ENCODE peak calls at places on chromosomes 5 and 9, in seven cellular contexts. E is uterus, M is stomach, U is body of pancreas, W is GM06990, Z is choroid plexus epithelial cell, H is thyroid gland. O is an unnamed sample.

GRCh38 chr5:111901303-111901702 is 144.3 kb upstream of the NREP start:
- DNase-seq in Z (no peak), U (no peak), E (no peak), M (no peak), W (no peak), H (no peak), O (no peak)

GRCh38 chr5:147756566-147756965 is 26.0 kb downstream of the JAKMIP2 start:
- DNase-seq in M (no peak), U (no peak), E (no peak), W (no peak), H (no peak), Z (no peak), O (no peak)

GRCh38 chr9:37732086-37732744 is 21.4 kb upstream of the TRMT10B start:
- DNase-seq in Z (no peak), M (no peak), W (no peak), U (no peak), H (no peak), E (no peak), O (no peak)

GRCh38 chr5:62938927-62939326 is 360.3 kb downstream of the LRRC70 start:
- DNase-seq in M (no peak), H (no peak), E (no peak), Z (peak), W (no peak), U (no peak), O (no peak)

GRCh38 chr5:180209137-180209581 is at the start of gene RASGEF1C:
- DNase-seq in Z (peak), M (peak), H (peak), W (peak), U (peak), E (peak), O (peak)

GRCh38 chr5:115306011-115306530 is 9.6 kb upstream of the CCDC112 start:
- DNase-seq in U (no peak), W (no peak), M (peak), H (no peak), E (no peak), Z (no peak), O (no peak)

GRCh38 chr9:124498499-124499146 is 8.6 kb downstream of the NR5A1 start:
- DNase-seq in E (no peak), W (no peak), Z (no peak), U (no peak), M (no peak), H (no peak), O (no peak)

GRCh38 chr5:43973318-43973717 is 370.3 kb downstream of the NNT start:
- DNase-seq in M (no peak), U (no peak), E (no peak), H (no peak), Z (no peak), W (no peak), O (no peak)

GRCh38 chr9:27086818-27087680 is 22.0 kb upstream of the TEK start:
- DNase-seq in U (no peak), M (no peak), E (no peak), Z (peak), H (no peak), W (no peak), O (peak)

GRCh38 chr5:151063136-151063544 is 17.7 kb downstream of the TNIP1 start:
- DNase-seq in H (no peak), M (no peak), E (peak), U (peak), W (no peak), Z (peak), O (no peak)

GRCh38 chr5:120544043-120544442 is 79.9 kb downstream of the PRR16 start:
- DNase-seq in Z (peak), M (no peak), U (no peak), H (no peak), E (no peak), W (no peak), O (no peak)

GRCh38 chr5:19546521-19546920 is 441.5 kb downstream of the CDH18 start:
- DNase-seq in W (no peak), H (no peak), M (no peak), E (no peak), U (no peak), Z (no peak), O (no peak)

GRCh38 chr5:159527546-159527945 is 197.3 kb upstream of the IL12B start:
- DNase-seq in W (no peak), Z (no peak), U (no peak), M (no peak), E (no peak), H (no peak), O (no peak)

GRCh38 chr5:36679609-36680008 is 73.2 kb downstream of the SLC1A3 start:
- DNase-seq in Z (no peak), M (no peak), E (no peak), W (no peak), H (no peak), U (no peak), O (no peak)

GRCh38 chr5:1801954-1802295 is 718 bp downstream of the NDUFS6 start:
- DNase-seq in Z (peak), M (no peak), W (no peak), E (no peak), H (no peak), U (no peak), O (peak)

GRCh38 chr9:125659954-125660353 is 47.1 kb downstream of the MAPKAP1 start:
- DNase-seq in Z (peak), H (no peak), E (no peak), W (peak), M (no peak), U (no peak), O (no peak)

GRCh38 chr9:21559402-21560280 is 77.5 kb upstream of the IFNE start:
- DNase-seq in Z (peak), H (peak), U (peak), M (peak), W (peak), E (peak), O (peak)

GRCh38 chr5:147390654-147391053 is 119.2 kb downstream of the DPYSL3 start:
- DNase-seq in M (no peak), E (no peak), W (no peak), H (no peak), U (no peak), Z (no peak), O (no peak)

GRCh38 chr9:92308893-92309292 is 15.4 kb upstream of the IARS1 start:
- DNase-seq in M (no peak), E (no peak), Z (peak), H (no peak), W (no peak), U (no peak), O (no peak)

GRCh38 chr9:88805217-88805943 is 185.9 kb upstream of the S1PR3 start:
- DNase-seq in Z (no peak), E (no peak), H (no peak), M (no peak), W (no peak), U (no peak), O (no peak)

GRCh38 chr9:27468450-27469110 is 55.5 kb upstream of the IFNK start:
- DNase-seq in E (no peak), U (no peak), H (no peak), M (no peak), Z (peak), W (no peak), O (no peak)

GRCh38 chr5:39447059-39447458 is 22.3 kb upstream of the DAB2 start:
- DNase-seq in W (no peak), H (no peak), E (no peak), M (no peak), U (no peak), Z (no peak), O (no peak)

GRCh38 chr5:68290260-68290674 is 74.7 kb downstream of the PIK3R1 start:
- DNase-seq in H (peak), W (no peak), U (peak), M (peak), Z (peak), E (no peak), O (no peak)

GRCh38 chr9:81826541-81826906 is 101.7 kb upstream of the SPATA31D4 start:
- DNase-seq in Z (no peak), M (no peak), U (no peak), H (no peak), W (no peak), E (no peak), O (no peak)

GRCh38 chr5:24923400-24923799 is 278.6 kb upstream of the CDH10 start:
- DNase-seq in U (no peak), Z (no peak), M (no peak), H (no peak), E (no peak), W (no peak), O (no peak)

GRCh38 chr5:79514391-79515105 is 614 bp upstream of the HOMER1 start:
- DNase-seq in E (peak), U (peak), W (peak), M (peak), H (peak), Z (peak), O (peak)

GRCh38 chr9:32500768-32501167 is 25.2 kb downstream of the RIGI start:
- DNase-seq in E (no peak), M (no peak), U (no peak), H (no peak), Z (peak), W (no peak), O (no peak)

GRCh38 chr5:66989286-66989685 is 207.3 kb downstream of the CD180 start:
- DNase-seq in E (no peak), Z (peak), W (no peak), H (peak), U (no peak), M (no peak), O (no peak)

GRCh38 chr9:14992025-14992424 is 81.8 kb upstream of the FREM1 start:
- DNase-seq in H (no peak), M (no peak), W (no peak), E (no peak), Z (no peak), U (no peak), O (no peak)
- H3K4me3 ChIP-seq in H (no peak), M (no peak), W (no peak), E (no peak), Z (no peak), U (no peak), O (no peak)

GRCh38 chr5:7395432-7396168 is at the start of gene ADCY2:
- DNase-seq in U (no peak), Z (no peak), H (no peak), M (no peak), W (no peak), E (no peak), O (no peak)

GRCh38 chr5:7396169-7397004 is 449 bp downstream of the ADCY2 start:
- DNase-seq in E (peak), W (no peak), M (no peak), Z (peak), U (no peak), H (no peak), O (no peak)

GRCh38 chr5:7398596-7399260 is 2.8 kb downstream of the ADCY2 start:
- DNase-seq in M (no peak), W (no peak), H (no peak), U (no peak), E (no peak), Z (no peak), O (no peak)

GRCh38 chr5:7397935-7398334 is 2.0 kb downstream of the ADCY2 start:
- DNase-seq in Z (no peak), U (no peak), M (no peak), H (no peak), E (no peak), W (no peak), O (no peak)

GRCh38 chr5:7397005-7397546 is 1.1 kb downstream of the ADCY2 start:
- DNase-seq in W (no peak), H (no peak), M (no peak), U (no peak), Z (no peak), E (no peak), O (no peak)
- H3K4me3 ChIP-seq in W (no peak), H (no peak), M (peak), U (no peak), Z (no peak), E (peak), O (no peak)

DNA sequence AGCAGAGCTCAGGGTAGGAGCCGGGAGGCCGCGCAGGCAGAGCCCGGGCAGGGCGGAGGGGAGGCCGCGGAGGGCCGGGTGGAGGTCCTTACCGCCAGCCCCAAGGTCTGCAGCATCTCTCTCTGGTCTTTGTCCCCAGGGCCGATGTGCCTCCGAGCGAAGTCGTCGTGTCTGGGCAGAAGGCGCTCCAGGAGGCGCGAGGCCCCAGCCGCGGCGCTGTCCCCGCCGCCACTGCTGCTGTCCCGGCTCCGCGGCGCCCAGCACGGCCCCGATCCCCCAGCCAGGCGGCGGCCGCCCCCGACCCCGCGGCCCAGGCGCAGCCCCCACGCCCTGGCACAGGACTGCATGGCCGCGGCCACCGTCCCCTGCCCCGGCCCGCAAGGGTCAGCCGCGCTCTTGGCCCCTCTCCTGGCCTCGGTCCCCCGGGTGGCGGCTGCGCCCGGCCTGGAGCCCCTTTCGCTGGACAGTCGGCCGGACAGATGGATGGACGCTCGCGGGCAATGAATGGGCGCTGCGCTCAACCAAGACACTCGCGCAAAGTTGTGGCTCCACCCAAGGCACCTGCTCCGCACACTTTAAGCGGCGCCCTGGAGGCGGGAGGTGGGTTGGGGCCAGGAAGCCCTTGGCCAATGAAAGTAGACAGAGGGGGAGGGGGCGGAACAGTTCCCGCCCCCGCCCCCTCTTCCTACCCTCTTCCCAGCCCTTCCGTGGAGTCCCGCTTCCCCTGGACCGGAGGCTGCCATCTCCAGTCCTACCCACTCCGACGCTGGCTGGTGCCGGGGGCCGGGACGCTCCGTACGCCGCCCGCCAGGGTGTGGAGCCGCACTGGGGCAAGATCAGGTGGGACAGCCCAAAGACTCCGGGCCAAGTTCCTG is at the start of gene GLDC:
- DNase-seq in M (peak), E (peak), W (peak), H (peak), Z (no peak), U (peak), O (no peak)
- H3K4me3 ChIP-seq in M (peak), E (peak), W (peak), H (peak), Z (peak), U (peak), O (no peak)

GRCh38 chr9:69065660-69066059 is 30.1 kb downstream of the FXN start:
- DNase-seq in E (no peak), Z (no peak), U (no peak), M (no peak), W (no peak), H (no peak), O (no peak)
- H3K4me3 ChIP-seq in E (no peak), Z (no peak), U (no peak), M (no peak), W (no peak), H (no peak), O (no peak)

DNA sequence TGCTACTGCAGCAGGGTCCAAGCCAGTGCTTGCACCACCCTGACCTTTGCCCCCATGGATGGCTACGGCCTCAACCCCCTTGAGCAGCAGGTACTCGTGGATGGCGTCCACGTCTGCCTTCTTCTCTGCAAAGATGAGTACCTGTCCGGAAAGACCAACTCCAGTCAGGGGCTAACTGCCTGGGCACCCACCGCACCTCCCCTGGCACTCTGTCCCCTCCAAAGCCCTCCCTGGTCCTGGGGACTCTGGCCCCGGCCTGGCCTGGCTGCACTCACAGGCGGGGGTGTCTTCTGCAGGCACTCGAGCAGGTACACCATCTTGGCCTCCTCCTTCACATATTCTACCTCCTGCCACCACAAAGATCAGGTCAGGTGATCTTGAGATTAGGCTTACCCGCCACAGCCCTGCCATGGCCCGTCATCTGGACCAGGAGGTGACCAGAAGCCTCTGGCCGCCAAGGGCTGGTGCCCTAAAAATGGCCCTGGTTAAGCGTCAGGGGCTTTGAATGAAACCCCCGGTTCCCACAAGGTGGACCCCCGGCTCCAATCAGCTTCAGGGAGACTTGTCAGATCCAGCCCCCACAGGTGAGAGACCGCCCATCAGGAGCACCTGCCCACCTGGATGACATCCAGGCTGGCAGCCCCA is 3.2 kb upstream of the DOK3 start:
- DNase-seq in M (no peak), H (no peak), Z (no peak), E (no peak), U (no peak), W (no peak), O (no peak)
- H3K4me3 ChIP-seq in M (no peak), H (no peak), Z (no peak), E (no peak), U (no peak), W (no peak), O (no peak)